ENCODE peak calls at places on chromosomes 1 and 21, in six cellular contexts. L, J, C, V, U and O are unnamed samples.

GRCh38 chr1:23904748-23905357 is 8.3 kb downstream of the CNR2 start:
- DNase-seq in C (no peak), V (no peak), L (no peak), U (peak), J (no peak), O (no peak)

GRCh38 chr1:109113787-109114568 is at the start of gene ELAPOR1:
- DNase-seq in L (peak), U (no peak), V (no peak), J (no peak), C (no peak), O (no peak)

GRCh38 chr1:109112056-109112651 is 1.8 kb upstream of the ELAPOR1 start:
- DNase-seq in U (no peak), V (peak), L (no peak), J (peak), C (no peak), O (no peak)

GRCh38 chr21:34126691-34127090 is 53.3 kb downstream of the MRPS6 start:
- DNase-seq in C (no peak), J (no peak), V (no peak), U (no peak), L (no peak), O (no peak)

GRCh38 chr1:173862769-173863223 is 5.0 kb downstream of the GAS5 start:
- DNase-seq in V (no peak), U (no peak), J (peak), C (no peak), L (no peak), O (no peak)

GRCh38 chr1:34166191-34167090 is 1.4 kb upstream of the CSMD2 start:
- DNase-seq in J (no peak), L (peak), U (no peak), V (no peak), C (no peak), O (peak)

GRCh38 chr1:17802945-17803344 is 47.8 kb downstream of the ACTL8 start:
- DNase-seq in U (no peak), L (no peak), C (no peak), J (no peak), V (no peak), O (no peak)

GRCh38 chr1:109610609-109611307 is 8.7 kb downstream of the GNAT2 start:
- DNase-seq in L (no peak), V (no peak), U (no peak), J (no peak), C (no peak), O (peak)

GRCh38 chr1:40315795-40316594 is 1.1 kb downstream of the COL9A2 start:
- DNase-seq in J (no peak), U (no peak), C (no peak), L (peak), V (no peak), O (no peak)

GRCh38 chr1:7956218-7957032 is 5.1 kb upstream of the PARK7 start:
- DNase-seq in C (no peak), L (no peak), V (no peak), J (no peak), U (no peak), O (no peak)

GRCh38 chr1:40901886-40902633 is 39.9 kb upstream of the CITED4 start:
- DNase-seq in L (no peak), V (no peak), J (no peak), C (peak), U (no peak), O (no peak)

GRCh38 chr1:168637350-168637991 is 61.1 kb downstream of the XCL1 start:
- DNase-seq in L (no peak), V (peak), J (peak), U (no peak), C (peak), O (peak)

GRCh38 chr21:45551816-45552695 is 9.8 kb upstream of the SLC19A1 start:
- DNase-seq in J (no peak), V (no peak), U (no peak), L (no peak), C (no peak), O (no peak)

GRCh38 chr1:101017448-101017847 is 8.1 kb downstream of the DPH5 start:
- DNase-seq in L (no peak), J (no peak), C (no peak), V (no peak), U (no peak), O (no peak)

GRCh38 chr1:77288275-77288674 is 6.5 kb downstream of the AK5 start:
- DNase-seq in V (no peak), C (no peak), L (no peak), J (no peak), U (no peak), O (no peak)

GRCh38 chr1:7100479-7100878 is 315.2 kb downstream of the CAMTA1 start:
- DNase-seq in U (no peak), J (no peak), L (no peak), V (no peak), C (no peak), O (no peak)

GRCh38 chr1:107004421-107004820 is 52.1 kb upstream of the PRMT6 start:
- DNase-seq in J (no peak), U (no peak), C (no peak), L (no peak), V (no peak), O (no peak)

GRCh38 chr1:205920861-205921558 is 22.2 kb downstream of the SLC26A9 start:
- DNase-seq in U (no peak), C (no peak), V (no peak), J (no peak), L (no peak), O (no peak)

GRCh38 chr21:17441370-17441769 is 71.5 kb upstream of the CXADR start:
- DNase-seq in C (no peak), V (peak), U (no peak), J (no peak), L (no peak), O (no peak)

GRCh38 chr1:153307221-153307600 is 5.5 kb downstream of the PGLYRP3 start:
- DNase-seq in V (no peak), J (no peak), U (no peak), C (no peak), L (no peak), O (no peak)

GRCh38 chr1:18309552-18310155 is 171.1 kb upstream of the KLHDC7A start:
- DNase-seq in U (no peak), V (no peak), L (no peak), J (no peak), C (no peak), O (no peak)

GRCh38 chr1:158552296-158552695 is 1.9 kb downstream of the OR6Y1 start:
- DNase-seq in V (no peak), L (no peak), C (no peak), U (no peak), J (no peak), O (no peak)

GRCh38 chr21:34338226-34338625 is 25.6 kb upstream of the KCNE2 start:
- DNase-seq in J (no peak), U (no peak), V (no peak), C (no peak), L (no peak), O (no peak)

GRCh38 chr1:226549094-226549936 is 751 bp downstream of the STUM start:
- DNase-seq in L (peak), J (no peak), U (no peak), V (no peak), C (no peak), O (no peak)

GRCh38 chr1:54249798-54250497 is 50.0 kb downstream of the MRPL37 start:
- DNase-seq in C (peak), J (no peak), U (no peak), V (peak), L (no peak), O (peak)

DNA sequence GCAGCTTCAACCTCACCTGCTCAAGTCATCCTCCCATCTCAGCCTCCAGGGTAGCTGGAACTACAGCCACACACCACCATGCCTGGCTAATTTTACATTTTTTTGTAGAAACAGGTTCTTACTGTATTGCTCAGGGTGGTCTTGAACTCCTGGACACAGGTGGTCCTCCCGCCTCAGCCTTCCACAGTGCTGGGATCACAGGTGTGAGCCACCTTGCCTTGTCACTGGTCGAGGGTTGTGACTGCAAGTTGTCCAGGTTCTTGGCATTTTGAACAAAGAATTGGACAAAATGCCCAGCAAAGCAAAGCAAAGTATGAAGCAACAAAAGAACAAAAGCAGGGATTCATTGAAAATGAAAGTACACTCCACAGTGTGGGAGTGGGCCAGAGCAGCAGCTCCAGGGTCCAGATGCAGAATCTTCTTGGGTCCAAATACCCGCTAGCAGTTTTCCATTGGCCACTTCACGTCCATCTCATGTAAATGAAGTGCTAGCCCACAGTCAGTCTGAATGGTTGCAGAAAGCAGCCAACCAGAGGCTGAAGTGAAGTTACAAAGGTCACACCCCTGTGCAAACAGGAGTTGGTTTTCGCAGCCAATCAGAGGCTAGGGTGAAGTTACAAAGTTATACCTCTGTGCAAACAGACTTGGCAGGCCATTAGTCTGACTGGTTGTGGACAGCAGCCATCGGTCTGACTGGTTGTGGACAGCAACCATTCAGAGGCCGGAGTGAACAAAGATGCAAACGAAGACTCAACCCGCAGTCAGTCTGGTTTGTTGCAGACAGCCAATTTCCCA is 109.5 kb upstream of the KIF26B start:
- DNase-seq in J (peak), L (no peak), V (peak), U (no peak), C (no peak), O (no peak)
- TF ChIP-seq ZNF274 in J (no peak), L (no peak), V (no peak), U (no peak), C (no peak), O (no peak)

DNA sequence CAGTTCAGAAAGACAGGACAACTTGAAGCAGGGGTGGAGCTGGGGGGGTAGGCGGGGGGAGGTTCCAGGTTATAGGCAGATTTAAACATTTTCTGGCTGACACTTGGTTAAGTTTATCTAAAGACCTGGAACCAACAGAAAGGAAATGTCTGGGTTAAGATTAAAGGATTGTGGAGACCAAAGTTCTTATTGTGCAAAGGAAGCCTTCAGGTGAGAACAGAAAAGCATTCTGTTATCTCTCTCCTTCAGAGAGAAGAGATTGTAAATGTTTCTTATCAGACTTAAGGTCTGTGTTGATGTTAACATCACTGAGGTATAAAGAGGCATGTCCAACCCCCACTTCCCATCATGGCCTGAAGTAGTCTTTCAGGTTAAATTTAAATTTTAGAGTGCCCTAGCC is 3.7 kb upstream of the ACADM start:
- DNase-seq in C (no peak), J (peak), U (no peak), L (no peak), V (no peak), O (no peak)
- TF ChIP-seq YY1 in C (no peak), J (no peak), U (no peak), L (no peak), V (no peak), O (no peak)

GRCh38 chr1:35192056-35192852 is 691 bp downstream of the SFPQ start:
- DNase-seq in C (no peak), J (peak), V (peak), L (peak), U (no peak), O (peak)

GRCh38 chr1:35188578-35189392 is 4.2 kb downstream of the SFPQ start:
- DNase-seq in C (no peak), L (no peak), V (peak), U (no peak), J (no peak), O (no peak)

GRCh38 chr1:35190784-35191183 is 2.2 kb downstream of the SFPQ start:
- DNase-seq in U (no peak), J (no peak), C (no peak), V (no peak), L (no peak), O (no peak)

GRCh38 chr1:35191429-35192055 is 1.4 kb downstream of the SFPQ start:
- DNase-seq in C (no peak), V (no peak), J (no peak), L (no peak), U (no peak), O (no peak)

DNA sequence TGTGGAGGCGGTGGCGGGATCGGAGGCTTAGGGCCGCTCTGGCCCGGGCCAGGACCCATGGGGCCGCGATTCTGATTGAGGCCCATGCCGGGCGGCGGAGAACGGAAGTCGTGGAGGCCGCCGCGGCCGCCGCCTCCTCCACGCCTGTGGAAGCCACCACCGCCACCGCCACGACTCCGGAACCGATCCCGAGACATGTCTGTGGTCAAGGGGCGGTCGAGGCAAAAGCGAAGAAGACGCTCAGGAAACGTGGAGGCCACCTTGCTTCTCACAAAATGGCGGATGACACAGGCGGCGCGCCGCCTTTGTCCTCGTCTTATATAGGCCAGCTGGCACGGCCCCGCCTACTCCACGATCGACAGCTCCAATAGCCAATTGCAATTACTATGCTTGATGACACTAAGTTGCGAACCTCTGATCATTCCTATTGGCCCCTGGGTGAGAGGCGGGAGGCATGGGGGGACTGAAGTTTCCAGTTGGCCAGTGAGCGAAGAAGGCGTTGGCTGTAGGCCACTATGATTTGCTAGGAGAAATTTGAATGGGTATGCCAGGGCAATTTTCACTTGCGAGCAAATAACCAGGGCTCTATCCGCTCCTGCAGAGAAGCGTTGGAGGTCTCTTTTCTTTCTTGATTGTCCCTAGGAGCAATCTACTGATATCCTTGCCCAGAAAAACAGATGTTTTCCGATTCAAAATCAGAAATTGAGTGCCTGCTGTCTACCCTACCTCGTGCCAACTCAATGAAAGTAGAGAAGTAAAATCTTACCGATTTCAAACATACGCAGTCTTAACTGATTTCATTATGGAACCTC is at the start of gene SFPQ:
- DNase-seq in L (peak), U (peak), J (peak), C (peak), V (peak), O (peak)
- TF ChIP-seq ZNF274 in L (no peak), U (no peak), J (no peak), C (no peak), V (peak), O (no peak)

GRCh38 chr1:237539055-237539454 is 351.7 kb downstream of the ZP4 start:
- DNase-seq in U (no peak), L (no peak), C (no peak), J (no peak), V (no peak), O (no peak)

GRCh38 chr1:237542525-237543418 is 347.9 kb downstream of the ZP4 start:
- DNase-seq in J (no peak), L (no peak), U (no peak), C (no peak), V (no peak), O (peak)
- TF ChIP-seq YY1 in J (no peak), L (no peak), U (no peak), C (no peak), V (no peak), O (no peak)

GRCh38 chr1:47951026-47951425 is 46.2 kb downstream of the TRABD2B start:
- DNase-seq in U (no peak), V (no peak), J (no peak), C (no peak), L (no peak), O (no peak)
- TF ChIP-seq ZNF274 in U (no peak), V (no peak), J (no peak), C (no peak), L (no peak), O (no peak)

GRCh38 chr1:150152182-150152536 is 2.4 kb downstream of the PLEKHO1 start:
- DNase-seq in U (no peak), V (no peak), J (no peak), L (no peak), C (no peak), O (no peak)

GRCh38 chr1:150151291-150152181 is 1.8 kb downstream of the PLEKHO1 start:
- DNase-seq in L (no peak), J (no peak), V (no peak), U (no peak), C (no peak), O (no peak)

GRCh38 chr1:150148834-150149489 is 754 bp upstream of the PLEKHO1 start:
- DNase-seq in U (no peak), J (no peak), C (no peak), L (no peak), V (no peak), O (no peak)

GRCh38 chr1:150149490-150150453 is at the start of gene PLEKHO1:
- DNase-seq in C (no peak), L (peak), U (no peak), J (peak), V (peak), O (no peak)

GRCh38 chr1:150150511-150151021 is 850 bp downstream of the PLEKHO1 start:
- DNase-seq in U (no peak), L (peak), V (no peak), C (no peak), J (peak), O (no peak)
- TF ChIP-seq YY1 in U (no peak), L (no peak), V (no peak), C (no peak), J (no peak), O (no peak)

GRCh38 chr1:225441314-225442119 is 13.7 kb upstream of the LBR start:
- DNase-seq in J (no peak), C (no peak), U (no peak), V (peak), L (no peak), O (no peak)

GRCh38 chr1:225435487-225435886 is 7.6 kb upstream of the LBR start:
- DNase-seq in V (no peak), L (no peak), C (no peak), J (no peak), U (no peak), O (no peak)

GRCh38 chr1:225440380-225440957 is 12.6 kb upstream of the LBR start:
- DNase-seq in U (no peak), C (no peak), L (no peak), J (no peak), V (no peak), O (no peak)

GRCh38 chr1:225435957-225436392 is 8.1 kb upstream of the LBR start:
- DNase-seq in V (no peak), U (no peak), J (peak), L (no peak), C (no peak), O (no peak)

DNA sequence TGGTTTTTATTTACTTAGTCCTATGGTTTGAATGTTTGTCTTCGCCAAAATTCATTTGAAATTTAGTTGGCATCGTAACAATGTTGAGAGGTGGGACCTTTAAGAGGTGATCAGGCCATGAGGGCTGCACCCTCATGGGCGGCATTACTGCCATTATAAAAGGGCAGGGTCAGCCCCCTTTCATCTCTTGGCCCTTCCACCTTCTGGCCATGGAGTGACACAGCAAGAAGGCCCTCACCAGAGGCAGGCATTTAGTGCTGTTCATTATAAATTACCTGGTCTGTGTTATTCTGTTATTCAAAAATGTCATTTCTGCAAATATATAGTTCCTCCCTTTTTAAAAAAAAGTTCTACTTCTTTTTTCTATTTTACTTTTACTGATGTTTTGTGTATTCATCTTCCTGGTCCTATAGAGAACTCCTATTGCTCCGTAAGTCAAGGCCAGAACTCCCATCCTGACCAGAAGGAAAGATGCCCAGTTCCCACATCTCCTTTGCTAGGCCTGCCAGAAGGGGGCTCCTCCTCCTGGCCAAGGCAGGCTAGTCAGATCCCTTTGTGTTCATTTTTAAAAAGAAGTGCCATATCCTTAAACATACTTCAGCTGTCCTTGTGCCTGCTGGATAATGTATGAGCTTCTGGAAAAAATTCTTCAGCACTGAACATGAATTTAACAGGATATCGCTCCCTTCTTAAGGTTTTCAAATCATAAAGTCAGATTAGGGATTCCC is 10.0 kb upstream of the LBR start:
- DNase-seq in L (no peak), J (peak), V (no peak), C (peak), U (no peak), O (peak)
- TF ChIP-seq ZNF274 in L (no peak), J (no peak), V (no peak), C (no peak), U (no peak), O (peak)

DNA sequence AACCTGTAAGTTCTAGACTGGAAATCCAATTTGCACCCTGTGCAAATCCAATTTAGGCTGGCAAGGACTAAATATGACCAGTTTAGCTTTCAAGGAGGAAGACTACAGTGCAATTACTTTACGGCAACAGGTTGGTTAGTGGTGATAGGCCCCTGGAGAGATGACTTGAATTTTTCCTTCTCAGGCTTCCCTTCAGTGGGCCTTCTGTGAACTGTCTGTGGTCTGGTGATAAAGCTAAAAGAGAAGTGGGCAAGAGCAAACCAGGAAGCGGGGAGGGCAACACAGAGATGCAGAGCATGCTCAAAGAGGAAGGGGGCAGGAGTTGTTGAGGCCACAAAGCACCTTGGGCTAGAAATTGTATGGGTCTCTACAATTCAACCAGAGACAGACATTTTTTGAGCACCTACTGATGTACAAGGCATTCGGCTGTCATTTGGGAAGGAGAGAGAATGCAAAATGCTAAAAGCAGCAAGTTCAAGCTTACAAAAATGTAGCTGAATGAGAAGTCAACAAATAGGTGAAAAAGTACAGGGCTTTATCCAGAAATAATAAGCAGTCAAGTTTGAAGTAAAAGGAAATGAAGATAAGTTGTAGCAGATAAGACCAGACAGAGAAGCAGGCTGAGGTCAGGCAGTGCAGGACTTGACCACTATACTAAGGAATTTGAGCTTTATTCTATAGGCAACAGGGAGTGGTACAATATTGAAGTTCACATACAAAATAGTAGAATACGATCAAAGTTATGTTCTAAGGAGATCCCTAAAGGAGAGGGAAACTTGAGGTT is 23.9 kb downstream of the INPP5B start:
- DNase-seq in L (no peak), C (no peak), V (no peak), J (peak), U (peak), O (no peak)
- TF ChIP-seq YY1 in L (no peak), C (no peak), V (no peak), J (no peak), U (no peak), O (no peak)